ENCODE peak calls at places on chromosomes 3 and 15, in four cellular contexts. U is HCT116, F is HepG2, V is K562. D is an unnamed sample.

GRCh38 chr3:1929788-1930414 is 168.8 kb upstream of the CNTN4 start:
- DNase-seq in F (no peak), U (no peak), V (no peak), D (no peak)

GRCh38 chr3:156811092-156811862 is 14.9 kb upstream of the LEKR1 start:
- DNase-seq in V (no peak), U (no peak), F (no peak), D (no peak)

GRCh38 chr3:82940124-82940523 is 1178.7 kb upstream of the GBE1 start:
- DNase-seq in U (no peak), V (no peak), F (no peak), D (no peak)

GRCh38 chr3:126834596-126835471 is 130.8 kb downstream of the CHCHD6 start:
- DNase-seq in V (no peak), F (no peak), U (no peak), D (no peak)

GRCh38 chr3:71099997-71100719 is 483.4 kb downstream of the FOXP1 start:
- DNase-seq in U (no peak), V (peak), F (no peak), D (no peak)

GRCh38 chr15:95520511-95520910 is 810.0 kb upstream of the NR2F2 start:
- DNase-seq in U (no peak), V (no peak), F (no peak), D (no peak)

GRCh38 chr3:49790626-49791411 is 4.5 kb upstream of the IP6K1 start:
- DNase-seq in F (no peak), V (peak), U (no peak), D (peak)

GRCh38 chr3:134179508-134179907 is 71.2 kb downstream of the RYK start:
- DNase-seq in F (peak), V (no peak), U (no peak), D (no peak)

GRCh38 chr3:114879059-114880031 is 267.7 kb downstream of the ZBTB20 start:
- DNase-seq in F (no peak), V (no peak), U (peak), D (no peak)

GRCh38 chr3:44893097-44893496 is 18.7 kb downstream of the TGM4 start:
- DNase-seq in F (no peak), U (no peak), V (no peak), D (no peak)

GRCh38 chr15:33912326-33912725 is 56.0 kb upstream of the CHRM5 start:
- DNase-seq in F (no peak), V (no peak), U (no peak), D (no peak)

GRCh38 chr15:77487479-77487861 is 66.8 kb downstream of the HMG20A start:
- DNase-seq in V (no peak), U (no peak), F (no peak), D (no peak)

GRCh38 chr15:39172380-39173281 is 408.2 kb upstream of the THBS1 start:
- DNase-seq in U (no peak), V (no peak), F (peak), D (no peak)

GRCh38 chr3:151558621-151559020 is 97.8 kb upstream of the IGSF10 start:
- DNase-seq in V (no peak), U (no peak), F (no peak), D (no peak)

DNA sequence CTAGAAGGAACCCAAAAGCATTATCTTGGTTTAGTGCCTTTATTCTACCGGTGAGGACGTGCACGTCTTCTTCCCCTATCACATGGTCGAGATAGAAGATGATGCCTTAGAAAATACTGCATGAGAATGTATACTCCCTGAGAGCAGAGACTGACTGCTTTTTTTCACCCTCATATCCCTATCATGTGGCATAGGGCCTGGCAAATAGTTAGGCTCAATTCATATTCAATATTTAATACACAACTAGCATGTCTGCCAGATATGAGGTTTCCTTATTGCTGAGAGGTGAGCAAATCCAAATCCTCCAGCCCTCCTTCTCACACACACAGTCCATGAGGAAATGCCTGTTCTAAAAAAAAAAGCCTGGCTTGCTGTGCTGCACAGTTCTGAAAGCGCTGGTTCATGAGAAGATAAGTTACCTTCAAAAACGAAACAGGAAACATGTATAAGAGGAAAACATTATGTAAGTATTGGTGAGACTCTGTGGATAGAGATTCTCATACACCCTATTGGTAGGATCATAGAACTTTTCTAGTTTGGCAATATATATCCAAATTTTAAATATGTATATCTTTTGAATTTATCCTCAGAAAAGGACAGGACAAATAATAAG is 15.5 kb upstream of the ACAP2 start:
- DNase-seq in V (peak), F (no peak), U (no peak), D (no peak)
- TF ChIP-seq ELF1 in V (peak), F (no peak), U (no peak), D (no peak)

DNA sequence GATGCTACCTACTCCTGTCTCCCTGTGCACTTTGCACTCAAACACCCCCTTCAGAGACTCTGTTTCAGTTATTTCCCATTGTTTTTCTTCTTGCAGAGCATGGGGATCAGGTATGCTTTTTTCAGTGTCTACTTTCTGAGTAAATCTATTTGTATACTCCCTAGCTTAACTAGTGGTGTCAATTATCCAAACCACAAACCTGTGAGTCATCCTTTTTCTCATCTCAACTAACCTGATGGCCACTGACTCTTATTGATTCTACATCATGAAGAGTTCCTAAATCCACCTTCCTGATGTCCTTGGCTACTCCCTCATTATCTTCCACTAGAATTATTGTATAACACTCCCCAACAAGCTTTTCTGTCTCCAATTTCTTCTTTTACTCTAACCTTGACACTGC is 68.0 kb downstream of the DIPK2A start:
- DNase-seq in U (no peak), V (no peak), F (no peak), D (no peak)
- TF ChIP-seq ELF1 in U (no peak), V (no peak), F (no peak), D (no peak)

DNA sequence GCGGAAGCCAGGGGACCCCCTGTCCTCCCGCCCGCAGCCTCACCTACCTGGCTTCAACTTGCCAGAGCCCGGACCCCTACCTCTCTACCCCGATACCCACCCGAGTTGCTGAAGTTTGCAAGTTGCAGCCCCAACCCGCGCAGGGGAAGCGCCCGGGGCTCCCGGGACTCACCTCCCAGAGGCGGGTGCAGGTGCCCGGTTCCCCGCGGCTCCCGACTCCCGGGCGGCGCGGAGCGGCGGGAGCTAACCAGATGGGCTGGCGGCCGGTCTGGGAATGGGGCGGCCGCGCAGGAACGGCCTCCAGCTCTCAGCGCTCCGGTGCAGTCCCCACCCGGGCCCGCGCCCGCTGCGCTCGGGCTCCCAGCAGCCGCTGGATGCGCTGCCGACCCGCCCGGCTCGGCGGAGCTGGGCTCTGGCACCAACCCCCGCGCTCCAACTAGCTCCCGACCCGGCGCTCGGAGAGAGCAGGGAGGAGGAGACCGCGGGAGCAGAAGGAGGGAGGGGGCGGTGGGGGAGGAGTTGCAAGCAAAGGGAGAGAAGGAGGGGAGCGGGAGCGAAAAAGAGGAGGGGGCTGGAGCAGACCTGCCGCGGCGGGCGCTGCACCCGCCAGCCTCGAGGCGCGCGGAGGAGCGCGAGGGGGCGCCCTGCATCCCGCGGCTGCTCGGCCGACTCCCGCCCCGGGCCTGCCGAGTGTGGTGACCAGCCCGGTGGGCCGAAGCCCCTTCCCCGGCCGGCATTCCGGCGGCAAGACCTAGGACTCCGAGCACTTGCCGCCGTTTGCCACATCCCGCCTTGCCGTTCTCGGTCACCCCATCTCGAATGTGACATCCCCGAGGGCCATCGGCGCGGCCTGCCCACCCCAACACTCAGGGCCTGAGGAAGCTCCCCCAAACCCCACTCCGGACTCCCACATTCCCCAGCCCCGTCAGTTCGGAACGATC is at the start of gene SEMA5B:
- DNase-seq in V (peak), F (no peak), U (no peak), D (peak)
- TF ChIP-seq ELF1 in V (no peak), F (no peak), U (no peak), D (no peak)

GRCh38 chr3:117302448-117302847 is 592.9 kb downstream of the TUSC7 start:
- DNase-seq in F (no peak), V (no peak), U (no peak), D (no peak)

GRCh38 chr3:117297070-117297469 is 587.5 kb downstream of the TUSC7 start:
- DNase-seq in F (no peak), V (no peak), U (no peak), D (no peak)

GRCh38 chr3:117297541-117297940 is 588.0 kb downstream of the TUSC7 start:
- DNase-seq in U (no peak), F (no peak), V (no peak), D (no peak)

GRCh38 chr3:117303446-117303845 is 593.9 kb downstream of the TUSC7 start:
- DNase-seq in U (no peak), F (no peak), V (no peak), D (no peak)

GRCh38 chr3:117298273-117298672 is 588.7 kb downstream of the TUSC7 start:
- DNase-seq in V (no peak), F (no peak), U (no peak), D (no peak)
- TF ChIP-seq ELF1 in V (no peak), F (no peak), U (no peak), D (no peak)

GRCh38 chr15:73924258-73924921 is 1.9 kb upstream of the LOXL1 start:
- DNase-seq in V (no peak), U (no peak), F (no peak), D (no peak)
- TF ChIP-seq ELF1 in V (no peak), U (no peak), F (no peak), D (no peak)

DNA sequence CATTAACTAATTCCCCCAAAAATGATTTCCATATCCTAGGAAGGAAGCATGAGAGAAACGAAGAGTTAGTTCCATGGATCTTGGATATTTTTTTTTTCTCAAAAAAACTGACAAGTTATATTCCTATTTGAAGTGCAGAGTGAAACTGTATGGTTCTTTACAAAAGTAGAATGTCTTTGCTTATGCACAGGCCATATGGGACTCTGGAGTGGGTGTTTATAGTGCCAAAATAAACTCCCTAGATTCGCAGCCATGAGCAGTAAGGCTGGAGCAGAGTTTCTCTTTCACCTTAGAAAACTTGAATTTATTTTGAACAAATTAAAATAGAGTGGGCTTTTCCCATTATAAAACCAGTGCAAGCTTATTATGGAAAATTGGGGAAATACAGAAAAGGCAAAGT is 239.7 kb downstream of the PDCD6IP start:
- DNase-seq in F (no peak), U (no peak), V (no peak), D (no peak)
- TF ChIP-seq ELF1 in F (no peak), U (no peak), V (no peak), D (no peak)

GRCh38 chr3:136476280-136476679 is 226.1 kb downstream of the PCCB start:
- DNase-seq in V (no peak), U (no peak), F (peak), D (no peak)

GRCh38 chr3:136473716-136474326 is 223.7 kb downstream of the PCCB start:
- DNase-seq in F (no peak), U (no peak), V (no peak), D (no peak)
- TF ChIP-seq ELF1 in F (no peak), U (no peak), V (no peak), D (no peak)

GRCh38 chr15:29844290-29844903 is 22.1 kb upstream of the TJP1 start:
- DNase-seq in V (no peak), U (peak), F (no peak), D (no peak)
- TF ChIP-seq ELF1 in V (no peak), U (no peak), F (no peak), D (no peak)

D was measured in SK-N-SH.